ENCODE peak calls at places on chromosomes 1 and 21, in seven cellular contexts. F, E, J, P, L, R and S are unnamed samples.

GRCh38 chr1:83999316-83999819 is 436 bp upstream of the TTLL7 start:
- DNase-seq in F (no peak), E (no peak), J (peak; percentile 88), P (peak; percentile 90), L (peak; percentile 29), R (peak; percentile 69), S (peak; percentile 87)

GRCh38 chr1:6024376-6024775 is 21.3 kb upstream of the KCNAB2 start:
- DNase-seq in F (no peak), E (no peak), J (no peak), P (no peak), L (no peak), R (no peak), S (no peak)

GRCh38 chr1:169466259-169467230 is 19.2 kb downstream of the SLC19A2 start:
- DNase-seq in F (no peak), E (no peak), J (no peak), P (peak; percentile 37), L (peak; percentile 12), R (peak; percentile 52), S (peak; percentile 62)

GRCh38 chr1:3363756-3364155 is 90.7 kb upstream of the ARHGEF16 start:
- DNase-seq in F (no peak), E (no peak), J (no peak), P (no peak), L (no peak), R (no peak), S (no peak)

GRCh38 chr1:90707363-90707710 is 9.8 kb downstream of the BARHL2 start:
- DNase-seq in F (peak; percentile 88), E (no peak), J (peak; percentile 87), P (peak; percentile 94), L (peak; percentile 57), R (peak; percentile 15), S (peak; percentile 24)

GRCh38 chr1:234222561-234223280 is 150.5 kb upstream of the COA6 start:
- DNase-seq in F (no peak), E (no peak), J (no peak), P (no peak), L (peak; percentile 67), R (no peak), S (no peak)

GRCh38 chr1:110050602-110051261 is 16.3 kb downstream of the STRIP1 start:
- DNase-seq in F (no peak), E (no peak), J (no peak), P (no peak), L (no peak), R (peak; percentile 13), S (no peak)

GRCh38 chr1:18062180-18062579 is 45.4 kb upstream of the IGSF21 start:
- DNase-seq in F (peak; percentile 67), E (peak; percentile 54), J (no peak), P (peak; percentile 33), L (no peak), R (no peak), S (no peak)

GRCh38 chr1:217182992-217183391 is 447.9 kb downstream of the GPATCH2 start:
- DNase-seq in F (no peak), E (no peak), J (no peak), P (no peak), L (no peak), R (no peak), S (no peak)

GRCh38 chr1:3436451-3436850 is 18.0 kb upstream of the ARHGEF16 start:
- DNase-seq in F (no peak), E (no peak), J (no peak), P (no peak), L (no peak), R (no peak), S (no peak)

GRCh38 chr21:20997308-20997632 is 939 bp upstream of the NCAM2 start:
- DNase-seq in F (peak; percentile 53), E (peak; percentile 20), J (peak; percentile 36), P (peak; percentile 34), L (no peak), R (no peak), S (no peak)

DNA sequence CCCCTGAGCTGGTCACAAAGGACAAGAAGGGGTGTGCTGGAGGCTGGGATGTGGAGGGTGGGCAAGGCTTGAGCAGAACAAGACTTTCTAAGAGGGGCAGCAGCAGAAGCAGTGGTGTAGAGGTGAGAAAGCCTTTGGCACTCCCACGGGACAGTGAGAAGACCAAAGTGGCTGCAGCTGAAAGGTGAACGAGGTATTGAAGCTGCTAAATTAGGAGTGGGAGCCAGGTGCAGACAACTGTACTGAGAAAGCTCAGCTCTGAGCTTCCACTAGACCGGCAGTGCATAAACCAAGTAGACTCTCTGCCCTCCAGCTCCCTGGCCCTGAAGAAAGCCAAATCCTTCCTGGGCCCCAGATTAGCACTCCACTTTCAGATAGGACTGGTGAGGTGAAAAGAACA is 93.0 kb downstream of the VWA5B1 start:
- DNase-seq in F (no peak), E (no peak), J (no peak), P (no peak), L (no peak), R (no peak), S (no peak)
- H2BK5ac ChIP-seq in F (no peak overlapping the region), E (no peak overlapping the region), J (no peak overlapping the region), P (no peak overlapping the region), L (no peak overlapping the region), R (no peak overlapping the region), S (no peak overlapping the region)

DNA sequence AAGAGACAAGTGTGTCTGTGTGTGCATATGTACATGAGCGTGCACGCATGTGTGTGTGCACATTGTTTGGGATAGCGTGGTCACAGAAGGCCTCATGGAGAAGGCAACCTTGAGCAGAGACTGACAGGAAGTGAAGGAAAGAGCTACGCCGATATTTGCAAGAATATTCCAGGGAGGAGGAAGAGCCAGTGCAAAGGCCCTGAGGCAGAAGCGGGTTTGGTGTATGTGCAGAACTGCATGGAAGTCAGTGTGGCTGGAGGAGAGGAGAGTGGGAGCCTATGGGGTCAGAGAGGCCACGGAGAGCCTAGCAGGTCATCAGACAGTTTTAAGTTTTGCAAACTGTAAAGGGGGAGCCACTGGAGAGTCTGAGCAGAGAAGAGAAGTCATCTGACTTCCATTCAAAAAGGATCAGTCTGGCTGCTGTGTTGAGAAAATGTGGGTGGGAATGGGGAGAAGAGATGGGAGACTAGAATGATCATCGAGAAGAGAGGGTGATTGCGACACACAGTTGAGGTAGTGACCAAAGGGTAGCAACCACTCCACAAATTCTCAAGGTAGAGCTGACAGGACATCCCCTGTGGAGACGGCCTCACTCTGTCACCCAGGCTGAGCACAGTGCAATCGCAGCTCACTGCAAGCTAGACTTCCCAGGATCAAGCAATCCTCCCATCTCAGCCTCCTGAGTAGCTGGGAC is 3.9 kb downstream of the CELA2B start:
- DNase-seq in F (no peak), E (no peak), J (no peak), P (no peak), L (no peak), R (no peak), S (no peak)
- H3K4me1 ChIP-seq in F (no peaks in the 10 kb centered on the region), E (no peaks in the 10 kb centered on the region), J (no peaks in the 10 kb centered on the region), P (no peaks in the 10 kb centered on the region), L (no peaks in the 10 kb centered on the region), R (no peaks in the 10 kb centered on the region), S (no peaks in the 10 kb centered on the region)

GRCh38 chr1:207049974-207050391 is 1.0 kb downstream of the YOD1 start:
- DNase-seq in F (no peak), E (peak; percentile 24), J (no peak), P (peak; percentile 63), L (peak; percentile 48), R (peak; percentile 53), S (peak; percentile 78)

GRCh38 chr1:207049514-207049913 is 1.5 kb downstream of the YOD1 start:
- DNase-seq in F (no peak), E (no peak), J (no peak), P (no peak), L (no peak), R (no peak), S (no peak)

GRCh38 chr1:207049054-207049453 is 2.0 kb downstream of the YOD1 start:
- DNase-seq in F (no peak), E (no peak), J (no peak), P (no peak), L (no peak), R (no peak), S (no peak)

GRCh38 chr1:207047529-207047928 is 3.5 kb downstream of the YOD1 start:
- DNase-seq in F (no peak), E (no peak), J (no peak), P (no peak), L (no peak), R (no peak), S (no peak)

GRCh38 chr1:207045466-207045865 is 5.5 kb downstream of the YOD1 start:
- DNase-seq in F (no peak), E (no peak), J (no peak), P (no peak), L (no peak), R (no peak), S (no peak)
- H2BK5ac ChIP-seq in F (no peak overlapping the region), E (no peak overlapping the region), J (no peak overlapping the region), P (no peak overlapping the region), L (no peak overlapping the region), R (no peak overlapping the region), S (no peak overlapping the region)

GRCh38 chr1:21325231-21325718 is 35.0 kb upstream of the ECE1 start:
- DNase-seq in F (no peak), E (no peak), J (no peak), P (no peak), L (no peak), R (no peak), S (no peak)
- H3K4me1 ChIP-seq in F (peaks cover 51% of the 10 kb centered on the region), E (peaks cover 64% of the 10 kb centered on the region), J (peaks cover 19% of the 10 kb centered on the region), P (peaks cover 38% of the 10 kb centered on the region), L (peaks cover 65% of the 10 kb centered on the region), R (peaks cover 67% of the 10 kb centered on the region), S (peaks cover 64% of the 10 kb centered on the region)

GRCh38 chr1:242201090-242201489 is 202.2 kb upstream of the MAP1LC3C start:
- DNase-seq in F (no peak), E (no peak), J (no peak), P (no peak), L (no peak), R (no peak), S (no peak)

GRCh38 chr1:242196914-242197313 is 198.0 kb upstream of the MAP1LC3C start:
- DNase-seq in F (no peak), E (no peak), J (no peak), P (no peak), L (no peak), R (no peak), S (no peak)

GRCh38 chr1:242197907-242198306 is 199.0 kb upstream of the MAP1LC3C start:
- DNase-seq in F (no peak), E (no peak), J (no peak), P (no peak), L (no peak), R (no peak), S (no peak)

GRCh38 chr1:242198421-242198820 is 199.5 kb upstream of the MAP1LC3C start:
- DNase-seq in F (no peak), E (no peak), J (no peak), P (no peak), L (no peak), R (no peak), S (no peak)

GRCh38 chr1:242199861-242200458 is 201.1 kb upstream of the MAP1LC3C start:
- DNase-seq in F (no peak), E (no peak), J (no peak), P (no peak), L (peak; percentile 7), R (no peak), S (no peak)
- H2BK5ac ChIP-seq in F (no peak overlapping the region), E (no peak overlapping the region), J (no peak overlapping the region), P (no peak overlapping the region), L (peak overlapping the region; percentile 35), R (no peak overlapping the region), S (no peak overlapping the region)

GRCh38 chr1:74732960-74733615 is at the start of the genes CRYZ and TYW3:
- DNase-seq in F (peak; percentile 81), E (peak; percentile 81), J (no peak), P (peak; percentile 96), L (peak; percentile 92), R (peak; percentile 92), S (peak; percentile 90)
- H3K4me1 ChIP-seq in F (no peaks in the 10 kb centered on the region), E (peaks cover 3% of the 10 kb centered on the region), J (no peaks in the 10 kb centered on the region), P (peaks cover 1% of the 10 kb centered on the region), L (no peaks in the 10 kb centered on the region), R (peaks cover 12% of the 10 kb centered on the region), S (peaks cover 9% of the 10 kb centered on the region)

GRCh38 chr21:32499249-32500055 is 85.9 kb downstream of the TCP10L start:
- DNase-seq in F (no peak), E (no peak), J (no peak), P (no peak), L (no peak), R (peak; percentile 62), S (no peak)
- H2BK5ac ChIP-seq in F (no peak overlapping the region), E (no peak overlapping the region), J (peak overlapping the region; percentile 29), P (no peak overlapping the region), L (no peak overlapping the region), R (peak overlapping the region; percentile 21), S (no peak overlapping the region)